ENCODE peak calls at places on chromosomes 7 and 10, in five cellular contexts. One of them, this sample, is unnamed.

GRCh38 chr7:158407581-158408331 is 179.9 kb downstream of the PTPRN2 start:
- DNase-seq in SK-N-SH: peak; percentile 74
- DNase-seq in K562: no peak
- DNase-seq in GM12878: no peak
- DNase-seq in H1: no peak
- DNase-seq in this sample: peak; percentile 55

GRCh38 chr7:64838691-64839090 is 44.5 kb downstream of the ZNF138 start:
- DNase-seq in SK-N-SH: no peak
- DNase-seq in H1: no peak
- DNase-seq in GM12878: no peak
- DNase-seq in K562: no peak
- DNase-seq in this sample: no peak

GRCh38 chr10:121553861-121554264 is 44.4 kb downstream of the FGFR2 start:
- DNase-seq in GM12878: no peak
- DNase-seq in SK-N-SH: no peak
- DNase-seq in H1: no peak
- DNase-seq in K562: no peak
- DNase-seq in this sample: no peak

GRCh38 chr10:122710576-122710975 is 10.9 kb upstream of the C10orf120 start:
- DNase-seq in GM12878: no peak
- DNase-seq in H1: no peak
- DNase-seq in SK-N-SH: no peak
- DNase-seq in K562: no peak
- DNase-seq in this sample: no peak

GRCh38 chr7:111958889-111959288 is 247.3 kb downstream of the DOCK4 start:
- DNase-seq in SK-N-SH: peak; percentile 81
- DNase-seq in GM12878: no peak
- DNase-seq in K562: no peak
- DNase-seq in H1: no peak
- DNase-seq in this sample: no peak

GRCh38 chr7:15747187-15748111 is 61.0 kb upstream of the MEOX2 start:
- DNase-seq in K562: no peak
- DNase-seq in GM12878: no peak
- DNase-seq in SK-N-SH: no peak
- DNase-seq in H1: no peak
- DNase-seq in this sample: no peak

GRCh38 chr10:96333091-96333490 is 25.7 kb downstream of the OPALIN start:
- DNase-seq in GM12878: no peak
- DNase-seq in SK-N-SH: no peak
- DNase-seq in K562: no peak
- DNase-seq in H1: no peak
- DNase-seq in this sample: no peak

GRCh38 chr10:52031771-52032170 is 282.3 kb upstream of the DKK1 start:
- DNase-seq in K562: no peak
- DNase-seq in SK-N-SH: no peak
- DNase-seq in H1: no peak
- DNase-seq in GM12878: no peak
- DNase-seq in this sample: no peak

GRCh38 chr7:57176928-57177635 is 44.8 kb upstream of the ZNF479 start:
- DNase-seq in SK-N-SH: no peak
- DNase-seq in H1: no peak
- DNase-seq in GM12878: no peak
- DNase-seq in K562: no peak
- DNase-seq in this sample: no peak

GRCh38 chr7:158063850-158064610 is 523.6 kb downstream of the PTPRN2 start:
- DNase-seq in H1: no peak
- DNase-seq in SK-N-SH: no peak
- DNase-seq in K562: no peak
- DNase-seq in GM12878: no peak
- DNase-seq in this sample: no peak

GRCh38 chr10:85601526-85601925 is 765.1 kb downstream of the GRID1 start:
- DNase-seq in SK-N-SH: no peak
- DNase-seq in K562: no peak
- DNase-seq in GM12878: no peak
- DNase-seq in H1: no peak
- DNase-seq in this sample: no peak

GRCh38 chr7:76423666-76424412 is 911 bp upstream of the ZP3 start:
- DNase-seq in H1: no peak
- DNase-seq in SK-N-SH: no peak
- DNase-seq in GM12878: no peak
- DNase-seq in K562: no peak
- DNase-seq in this sample: no peak

GRCh38 chr10:5559642-5560141 is 34.9 kb downstream of the CALML3 start:
- DNase-seq in K562: no peak
- DNase-seq in SK-N-SH: no peak
- DNase-seq in GM12878: no peak
- DNase-seq in H1: no peak
- DNase-seq in this sample: no peak

GRCh38 chr7:124777268-124777667 is 11.7 kb upstream of the GPR37 start:
- DNase-seq in SK-N-SH: no peak
- DNase-seq in K562: no peak
- DNase-seq in H1: no peak
- DNase-seq in GM12878: no peak
- DNase-seq in this sample: no peak

GRCh38 chr10:86798636-86799035 is 42.2 kb downstream of the BMPR1A start:
- DNase-seq in SK-N-SH: no peak
- DNase-seq in GM12878: peak; percentile 57
- DNase-seq in K562: no peak
- DNase-seq in H1: no peak
- DNase-seq in this sample: no peak

GRCh38 chr10:30115391-30116253 is 56.2 kb upstream of the JCAD start:
- DNase-seq in H1: no peak
- DNase-seq in SK-N-SH: no peak
- DNase-seq in K562: no peak
- DNase-seq in GM12878: no peak
- DNase-seq in this sample: no peak

GRCh38 chr7:135493362-135493761 is 16.5 kb downstream of the CNOT4 start:
- DNase-seq in SK-N-SH: no peak
- DNase-seq in K562: no peak
- DNase-seq in GM12878: no peak
- DNase-seq in H1: no peak
- DNase-seq in this sample: peak; percentile 37

GRCh38 chr10:52318822-52319464 is 4.9 kb downstream of the DKK1 start:
- DNase-seq in GM12878: no peak
- DNase-seq in H1: no peak
- DNase-seq in K562: no peak
- DNase-seq in SK-N-SH: no peak
- DNase-seq in this sample: peak; percentile 69

GRCh38 chr7:152871005-152871677 is 111.6 kb downstream of the ACTR3B start:
- DNase-seq in K562: no peak
- DNase-seq in SK-N-SH: no peak
- DNase-seq in H1: no peak
- DNase-seq in GM12878: no peak
- DNase-seq in this sample: no peak

DNA sequence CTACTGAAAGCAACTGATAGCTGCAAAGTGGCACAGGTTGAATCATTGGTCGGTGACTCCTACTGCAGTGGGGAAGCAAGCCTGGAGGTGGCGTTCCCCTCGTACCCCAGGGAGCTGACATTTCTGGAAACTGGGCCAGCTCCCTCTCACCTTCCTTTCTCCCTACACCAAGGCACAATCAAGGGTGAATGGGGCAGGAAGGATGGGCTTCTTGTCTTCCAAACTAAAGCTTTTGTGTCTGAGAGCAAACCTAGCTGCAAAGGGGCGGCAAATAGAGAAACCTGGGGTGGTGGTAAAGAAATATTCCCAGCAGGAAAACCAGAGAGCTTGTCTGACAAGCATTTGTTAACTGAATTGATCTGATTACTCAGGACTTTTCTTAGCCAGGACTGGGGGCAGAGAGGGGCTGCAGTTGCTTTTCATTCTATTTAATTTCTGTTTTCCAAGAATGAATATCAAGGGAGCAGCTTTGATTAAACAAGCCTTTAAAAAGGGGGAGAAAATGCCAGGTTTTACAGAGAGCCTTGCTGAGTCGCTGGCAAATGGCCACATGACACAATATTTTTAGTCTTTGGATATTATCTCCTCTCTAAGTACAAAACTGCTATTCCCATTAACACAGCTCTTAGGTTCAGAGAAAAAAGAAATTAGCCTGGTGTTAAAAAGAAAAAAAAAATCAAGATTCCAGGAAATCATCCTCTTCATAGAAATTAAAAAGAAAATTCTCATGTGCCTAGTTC is 27.8 kb downstream of the CDHR3 start:
- DNase-seq in SK-N-SH: no peak
- DNase-seq in K562: no peak
- DNase-seq in GM12878: no peak
- DNase-seq in H1: peak; percentile 72
- DNase-seq in this sample: no peak
- TF ChIP-seq RFX5 in SK-N-SH: no peak
- TF ChIP-seq RFX5 in K562: no peak
- TF ChIP-seq RFX5 in GM12878: no peak
- TF ChIP-seq RFX5 in H1: no peak
- TF ChIP-seq RFX5 in this sample: no peak

GRCh38 chr7:92745241-92745640 is 91.1 kb downstream of the CDK6 start:
- DNase-seq in SK-N-SH: no peak
- DNase-seq in K562: no peak
- DNase-seq in GM12878: no peak
- DNase-seq in H1: no peak
- DNase-seq in this sample: no peak

GRCh38 chr7:92740134-92740533 is 96.2 kb downstream of the CDK6 start:
- DNase-seq in K562: no peak
- DNase-seq in H1: no peak
- DNase-seq in GM12878: no peak
- DNase-seq in SK-N-SH: no peak
- DNase-seq in this sample: no peak

GRCh38 chr7:92740713-92741126 is 95.7 kb downstream of the CDK6 start:
- DNase-seq in K562: no peak
- DNase-seq in SK-N-SH: no peak
- DNase-seq in GM12878: no peak
- DNase-seq in H1: peak; percentile 39
- DNase-seq in this sample: no peak

GRCh38 chr7:92739091-92739490 is 97.3 kb downstream of the CDK6 start:
- DNase-seq in K562: no peak
- DNase-seq in GM12878: no peak
- DNase-seq in SK-N-SH: no peak
- DNase-seq in H1: no peak
- DNase-seq in this sample: no peak

DNA sequence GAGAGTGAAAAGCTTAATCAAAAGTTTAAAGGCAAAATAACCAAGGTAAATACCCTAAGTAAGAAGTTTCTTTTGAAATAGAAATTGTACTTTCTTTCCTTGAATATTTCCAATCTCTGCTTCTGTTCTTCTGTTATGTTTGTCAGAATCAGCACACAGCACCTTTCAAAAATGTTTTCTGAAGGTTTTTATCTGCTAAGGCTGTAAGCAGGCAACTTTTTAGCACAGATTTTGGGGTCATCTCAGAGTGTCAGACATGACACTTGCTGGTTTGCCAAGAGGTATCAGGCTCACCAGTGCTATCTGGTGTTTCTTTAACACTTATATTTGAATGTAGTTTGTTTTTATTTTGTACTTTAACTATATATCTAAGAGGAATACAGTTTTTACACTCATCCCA is 94.2 kb downstream of the CDK6 start:
- DNase-seq in H1: no peak
- DNase-seq in SK-N-SH: no peak
- DNase-seq in GM12878: no peak
- DNase-seq in K562: no peak
- DNase-seq in this sample: no peak
- TF ChIP-seq GABPA in H1: no peak
- TF ChIP-seq GABPA in SK-N-SH: no peak
- TF ChIP-seq GABPA in GM12878: no peak
- TF ChIP-seq GABPA in K562: no peak
- TF ChIP-seq GABPA in this sample: no peak

DNA sequence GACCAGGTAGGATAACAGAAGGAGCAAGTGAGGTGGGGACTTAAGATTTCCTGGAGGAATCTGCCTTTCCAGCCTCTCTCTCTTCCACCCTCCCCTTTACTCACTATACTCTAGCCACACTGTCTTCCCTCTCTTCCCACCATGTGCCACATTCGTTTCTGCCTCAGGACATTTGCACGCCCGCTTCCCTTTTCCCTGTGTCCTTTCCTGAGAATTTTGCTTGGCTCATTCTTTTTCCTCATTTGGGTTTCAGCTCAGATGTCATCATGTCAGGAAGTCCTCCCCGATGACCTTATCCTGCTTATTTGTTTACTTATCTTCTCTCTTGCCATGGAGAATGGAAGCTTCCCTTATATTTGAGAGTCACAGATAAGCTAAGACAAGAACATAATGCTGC is 363.8 kb downstream of the PRPF18 start:
- DNase-seq in K562: no peak
- DNase-seq in SK-N-SH: no peak
- DNase-seq in H1: no peak
- DNase-seq in GM12878: no peak
- DNase-seq in this sample: no peak
- TF ChIP-seq RFX5 in K562: no peak
- TF ChIP-seq RFX5 in SK-N-SH: no peak
- TF ChIP-seq RFX5 in H1: no peak
- TF ChIP-seq RFX5 in GM12878: no peak
- TF ChIP-seq RFX5 in this sample: no peak

GRCh38 chr7:29565186-29565540 is 1.5 kb downstream of the PRR15 start:
- DNase-seq in K562: no peak
- DNase-seq in GM12878: no peak
- DNase-seq in H1: no peak
- DNase-seq in SK-N-SH: peak; percentile 47
- DNase-seq in this sample: no peak

GRCh38 chr7:29565634-29565981 is 2.0 kb downstream of the PRR15 start:
- DNase-seq in SK-N-SH: no peak
- DNase-seq in H1: no peak
- DNase-seq in K562: no peak
- DNase-seq in GM12878: no peak
- DNase-seq in this sample: no peak

GRCh38 chr7:29563590-29564454 is at the start of gene PRR15:
- DNase-seq in GM12878: no peak
- DNase-seq in K562: no peak
- DNase-seq in SK-N-SH: peak; percentile 80
- DNase-seq in H1: peak; percentile 71
- DNase-seq in this sample: peak; percentile 64

GRCh38 chr7:29565982-29566746 is 2.5 kb downstream of the PRR15 start:
- DNase-seq in SK-N-SH: peak; percentile 79
- DNase-seq in H1: no peak
- DNase-seq in K562: no peak
- DNase-seq in GM12878: no peak
- DNase-seq in this sample: no peak

DNA sequence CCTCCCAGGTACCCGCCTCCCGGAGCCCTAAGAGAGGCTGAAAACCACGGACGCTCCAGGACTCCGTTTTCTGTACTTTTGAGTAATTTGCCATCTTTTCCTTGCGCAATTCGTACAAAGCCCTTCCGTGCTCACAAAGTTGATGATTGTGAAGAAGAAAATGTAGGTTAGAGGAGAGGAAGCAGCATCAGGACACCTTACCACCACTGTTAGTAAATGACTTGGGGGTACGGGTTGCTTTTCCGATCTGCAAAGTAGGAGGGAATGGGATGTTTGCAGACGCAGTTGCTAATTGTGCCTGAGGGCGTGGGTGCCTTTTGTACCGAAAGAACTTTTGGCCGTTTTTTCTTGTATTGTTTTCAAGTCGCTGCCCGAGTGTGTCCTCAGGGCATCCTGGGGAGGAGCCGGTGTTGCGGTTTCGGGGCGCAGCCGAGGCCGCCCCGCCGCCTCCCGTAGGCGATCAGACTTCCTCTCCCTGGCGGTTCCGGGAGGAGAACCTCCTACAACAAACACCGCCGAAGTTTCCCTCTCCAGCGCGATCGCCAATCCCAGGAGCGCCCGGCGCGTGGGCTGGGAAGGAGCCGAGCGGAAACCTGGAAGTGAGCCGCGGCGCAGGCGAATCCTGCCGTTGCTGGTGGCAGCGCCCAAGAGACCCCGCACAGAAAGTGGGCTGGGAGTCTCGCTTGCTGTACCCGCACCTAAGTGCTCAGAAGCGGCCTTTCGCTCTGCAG is 985 bp downstream of the PRR15 start:
- DNase-seq in K562: no peak
- DNase-seq in SK-N-SH: peak; percentile 79
- DNase-seq in GM12878: no peak
- DNase-seq in H1: no peak
- DNase-seq in this sample: peak; percentile 50
- TF ChIP-seq GABPA in K562: no peak
- TF ChIP-seq GABPA in SK-N-SH: no peak
- TF ChIP-seq GABPA in GM12878: no peak
- TF ChIP-seq GABPA in H1: no peak
- TF ChIP-seq GABPA in this sample: no peak